ENCODE peak calls at places on chromosomes 5 and 9, in five cellular contexts. S, R, V, X and Y are unnamed samples.

GRCh38 chr9:138053996-138054752 is 176.6 kb downstream of the CACNA1B start:
- DNase-seq in S (no peak), R (peak; percentile 30), V (peak; percentile 62), X (no peak), Y (no peak)

GRCh38 chr5:123617561-123617960 is 105.6 kb downstream of the CSNK1G3 start:
- DNase-seq in S (no peak), R (no peak), V (no peak), X (no peak), Y (no peak)

GRCh38 chr5:138661342-138661975 is 86.3 kb upstream of the HSPA9 start:
- DNase-seq in S (no peak), R (no peak), V (no peak), X (peak; percentile 13), Y (no peak)

GRCh38 chr5:50846261-50846660 is 179.8 kb downstream of the PARP8 start:
- DNase-seq in S (no peak), R (no peak), V (no peak), X (no peak), Y (no peak)

GRCh38 chr5:172910828-172911627 is 48.2 kb upstream of the RPL26L1 start:
- DNase-seq in S (peak; percentile 66), R (peak; percentile 59), V (peak; percentile 96), X (peak; percentile 34), Y (no peak)

GRCh38 chr5:1765880-1766235 is 33.8 kb downstream of the MRPL36 start:
- DNase-seq in S (no peak), R (no peak), V (no peak), X (no peak), Y (no peak)

GRCh38 chr5:154446183-154447073 is 631 bp downstream of the SAP30L start:
- DNase-seq in S (peak; percentile 59), R (peak; percentile 69), V (peak; percentile 93), X (no peak), Y (peak; percentile 63)

GRCh38 chr9:131503626-131504465 is 1.1 kb downstream of the POMT1 start:
- DNase-seq in S (no peak), R (peak; percentile 42), V (no peak), X (no peak), Y (peak; percentile 72)

GRCh38 chr5:123105882-123106281 is 16.8 kb downstream of the PRDM6 start:
- DNase-seq in S (no peak), R (no peak), V (no peak), X (no peak), Y (no peak)

DNA sequence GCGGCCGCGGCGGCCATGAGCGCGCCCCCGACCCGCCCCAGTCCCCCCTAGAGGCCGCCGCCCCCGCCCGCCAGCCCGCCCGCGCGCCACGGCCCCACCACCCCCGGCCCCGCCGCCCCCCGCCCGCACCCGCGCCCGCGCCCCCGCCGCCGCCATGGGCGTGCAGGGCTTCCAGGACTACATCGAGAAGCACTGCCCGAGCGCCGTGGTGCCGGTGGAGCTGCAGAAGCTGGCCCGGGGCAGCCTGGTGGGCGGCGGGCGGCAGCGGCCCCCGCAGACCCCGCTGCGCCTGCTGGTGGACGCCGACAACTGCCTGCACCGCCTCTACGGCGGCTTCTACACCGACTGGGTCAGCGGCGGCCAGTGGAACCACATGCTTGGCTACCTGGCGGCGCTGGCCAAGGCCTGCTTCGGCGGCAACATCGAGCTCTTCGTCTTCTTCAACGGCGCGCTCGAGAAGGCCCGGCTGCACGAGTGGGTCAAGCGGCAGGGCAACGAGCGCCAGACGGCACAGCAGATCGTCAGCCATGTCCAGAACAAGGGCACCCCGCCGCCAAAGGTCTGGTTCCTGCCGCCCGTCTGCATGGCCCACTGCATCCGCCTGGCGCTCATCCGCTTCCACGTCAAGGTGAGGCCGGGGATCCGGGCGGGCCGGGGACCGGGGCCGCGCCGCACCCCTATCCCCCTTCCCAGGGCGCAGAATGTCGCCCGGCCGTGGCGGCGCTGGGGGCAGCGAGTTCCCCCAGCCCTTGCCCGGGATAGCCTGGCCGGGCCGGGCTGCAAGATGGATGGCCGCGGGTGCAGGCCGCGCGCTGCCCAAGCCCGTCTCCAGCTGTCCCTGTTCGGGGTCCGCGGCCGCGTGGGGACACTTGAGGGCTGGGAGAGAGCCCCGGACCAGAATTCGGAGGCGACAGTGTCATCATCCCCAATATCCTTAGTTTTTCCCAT is 551 bp downstream of the FAM120A start:
- DNase-seq in S (peak; percentile 30), R (peak; percentile 40), V (peak; percentile 92), X (peak; percentile 28), Y (peak; percentile 50)
- TF ChIP-seq CTCF in S (no peak), R (no peak), V (no peak), X (no peak), Y (no peak)

GRCh38 chr5:55037046-55037771 is 13.2 kb downstream of the GZMK start:
- DNase-seq in S (no peak), R (no peak), V (no peak), X (no peak), Y (peak; percentile 14)
- TF ChIP-seq CTCF in S (no peak), R (no peak), V (no peak), X (no peak), Y (peak; percentile 6)

DNA sequence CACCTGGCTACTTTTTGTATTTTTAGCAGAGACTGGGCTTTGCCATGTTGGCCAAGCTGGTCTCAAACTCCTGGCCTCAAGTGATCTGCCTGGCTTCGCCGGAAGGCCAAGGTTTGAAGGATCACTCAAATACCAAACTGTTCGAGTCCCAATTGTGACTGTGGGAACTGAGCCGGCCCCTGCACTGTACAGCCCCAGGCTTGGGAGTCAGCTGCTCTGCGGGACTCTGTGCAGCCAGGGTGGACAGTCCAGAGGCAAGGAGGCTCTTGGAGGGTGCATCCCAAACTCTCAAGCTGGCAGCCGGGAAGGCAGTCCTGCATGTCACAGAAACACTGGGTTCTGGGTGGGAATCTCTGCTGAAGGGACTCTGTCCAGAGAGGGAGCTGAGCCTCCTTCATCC is 109.0 kb downstream of the ENTREP1 start:
- DNase-seq in S (no peak), R (no peak), V (peak; percentile 39), X (no peak), Y (no peak)
- TF ChIP-seq CTCF in S (no peak), R (no peak), V (no peak), X (no peak), Y (no peak)

GRCh38 chr9:34370970-34371880 is 5.5 kb downstream of the MYORG start:
- DNase-seq in S (no peak), R (no peak), V (no peak), X (no peak), Y (no peak)
- TF ChIP-seq CTCF in S (no peak), R (no peak), V (no peak), X (no peak), Y (no peak)

DNA sequence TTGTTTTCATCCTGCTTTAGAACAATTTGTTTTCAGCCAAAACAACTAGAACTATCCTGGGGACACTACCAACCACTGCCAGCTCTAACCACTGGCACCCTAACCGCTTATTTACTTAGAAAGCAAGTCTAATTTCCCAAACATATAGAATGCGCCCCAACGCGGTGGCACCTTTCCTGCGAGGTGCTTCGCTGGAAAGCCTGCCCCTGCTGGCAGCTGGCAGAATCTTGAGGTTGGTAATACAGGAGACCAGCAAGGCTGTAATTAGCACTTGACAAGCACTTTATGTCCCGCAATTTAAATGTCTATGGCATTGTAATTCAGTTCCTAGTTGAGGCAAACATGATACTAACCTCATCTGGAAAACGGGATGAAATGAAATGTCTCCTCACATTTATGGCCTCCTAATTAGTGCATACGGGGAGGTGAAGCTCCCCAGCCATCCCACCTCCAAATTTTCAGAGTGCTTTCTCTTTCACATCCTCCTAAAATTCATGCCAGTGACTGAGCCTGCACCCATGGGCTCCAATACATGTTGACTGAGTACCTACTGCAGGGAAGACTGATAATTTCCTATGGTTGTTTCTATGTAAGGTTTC is 30.4 kb downstream of the GABBR2 start:
- DNase-seq in S (no peak), R (no peak), V (no peak), X (no peak), Y (peak; percentile 43)
- TF ChIP-seq CTCF in S (peak; percentile 49), R (peak; percentile 42), V (no peak), X (peak; percentile 35), Y (peak; percentile 68)

GRCh38 chr5:178113841-178114324 is 551 bp downstream of the N4BP3 start:
- DNase-seq in S (no peak), R (peak; percentile 32), V (no peak), X (no peak), Y (no peak)
- TF ChIP-seq CTCF in S (no peak), R (no peak), V (no peak), X (no peak), Y (no peak)

DNA sequence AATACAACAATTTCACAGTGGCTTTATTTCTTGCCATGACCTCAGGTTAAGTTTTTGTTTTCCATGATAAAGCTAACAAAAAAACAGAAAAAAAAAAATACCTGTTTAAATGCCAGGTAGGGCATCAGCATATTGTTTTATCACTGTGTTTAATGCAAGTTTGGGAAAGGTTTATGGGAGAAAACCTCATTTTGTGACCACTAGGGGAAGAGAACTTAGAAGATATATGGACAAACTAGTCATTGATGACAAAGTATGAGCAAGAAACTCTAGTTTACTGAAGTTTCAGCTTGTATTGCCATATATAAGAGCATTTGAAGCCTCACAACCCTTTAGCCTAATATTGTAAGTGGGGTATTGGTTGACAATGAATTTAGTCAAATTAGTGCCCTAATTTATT is 1431.4 kb upstream of the CDH18 start:
- DNase-seq in S (no peak), R (no peak), V (no peak), X (no peak), Y (no peak)
- TF ChIP-seq CTCF in S (no peak), R (no peak), V (no peak), X (no peak), Y (no peak)

GRCh38 chr5:15501057-15501791 is 1.2 kb downstream of the FBXL7 start:
- DNase-seq in S (peak; percentile 87), R (no peak), V (peak; percentile 86), X (no peak), Y (peak; percentile 39)
- TF ChIP-seq CTCF in S (peak; percentile 33), R (no peak), V (no peak), X (no peak), Y (peak; percentile 11)

GRCh38 chr5:62722360-62722759 is 143.7 kb downstream of the LRRC70 start:
- DNase-seq in S (no peak), R (peak; percentile 10), V (no peak), X (no peak), Y (no peak)
- TF ChIP-seq CTCF in S (no peak), R (no peak), V (no peak), X (no peak), Y (no peak)

DNA sequence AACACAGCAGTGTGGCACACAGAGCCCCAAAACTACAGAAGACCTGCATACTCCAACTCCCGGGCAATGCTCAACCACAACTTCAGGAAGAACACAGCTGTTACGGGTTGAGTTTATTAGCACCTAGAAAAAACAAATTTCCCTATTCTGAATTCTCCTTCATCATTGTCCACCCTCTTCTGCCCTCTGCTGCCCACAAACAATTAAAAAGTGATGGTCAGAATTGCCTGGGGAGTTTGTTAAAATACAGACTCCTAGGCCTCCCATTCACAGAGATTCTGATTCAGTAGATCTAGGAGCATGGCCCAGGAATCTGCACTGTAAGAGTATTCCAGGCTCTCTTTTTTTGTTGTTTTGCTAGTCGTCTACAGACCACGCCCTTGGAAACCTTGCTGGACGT is 310.6 kb downstream of the NDUFS4 start:
- DNase-seq in S (no peak), R (peak; percentile 17), V (no peak), X (no peak), Y (no peak)
- TF ChIP-seq CTCF in S (no peak), R (peak; percentile 17), V (no peak), X (no peak), Y (no peak)